ENCODE peak calls at places on chromosome 3, in five cellular contexts. T is suprapubic skin, U is cardiac muscle cell, H is GM23248, S is left ventricle myocardium inferior. X is an unnamed sample.

GRCh38 chr3:174466471-174467054 is 392.6 kb upstream of the NAALADL2 start:
- DNase-seq in T (no peak), U (no peak), H (no peak), S (no peak), X (no peak)

GRCh38 chr3:28328188-28329151 is 20.1 kb upstream of the ZCWPW2 start:
- DNase-seq in T (no peak), U (peak), H (peak), S (no peak), X (no peak)

GRCh38 chr3:10678796-10679376 is 137.1 kb upstream of the SLC6A11 start:
- DNase-seq in T (no peak), U (no peak), H (no peak), S (no peak), X (no peak)

GRCh38 chr3:48057521-48057920 is 41.3 kb upstream of the MAP4 start:
- DNase-seq in T (no peak), U (no peak), H (peak), S (no peak), X (no peak)

GRCh38 chr3:52053307-52054304 is 2.8 kb downstream of the DUSP7 start:
- DNase-seq in T (peak), U (no peak), H (peak), S (no peak), X (peak)

GRCh38 chr3:134060561-134061385 is 31.0 kb upstream of the SLCO2A1 start:
- DNase-seq in T (peak), U (no peak), H (no peak), S (no peak), X (no peak)

GRCh38 chr3:128052831-128053419 is 688 bp downstream of the SEC61A1 start:
- DNase-seq in T (no peak), U (peak), H (peak), S (no peak), X (no peak)

GRCh38 chr3:183114374-183114773 is 15.1 kb upstream of the MCCC1 start:
- DNase-seq in T (no peak), U (no peak), H (no peak), S (no peak), X (no peak)

GRCh38 chr3:191985691-191986090 is 524.7 kb downstream of the PYDC2 start:
- DNase-seq in T (no peak), U (no peak), H (no peak), S (no peak), X (no peak)

GRCh38 chr3:128133273-128133883 is 9.8 kb upstream of the RUVBL1 start:
- DNase-seq in T (no peak), U (no peak), H (peak), S (no peak), X (peak)

GRCh38 chr3:129656659-129657247 is 50.3 kb upstream of the PLXND1 start:
- DNase-seq in T (no peak), U (no peak), H (no peak), S (no peak), X (no peak)

GRCh38 chr3:25537476-25537875 is 109.4 kb downstream of the RARB start:
- DNase-seq in T (no peak), U (no peak), H (no peak), S (no peak), X (no peak)

GRCh38 chr3:14535616-14536015 is 4.5 kb downstream of the GRIP2 start:
- DNase-seq in T (no peak), U (no peak), H (no peak), S (no peak), X (no peak)

GRCh38 chr3:127865941-127866340 is 43.6 kb upstream of the MGLL start:
- DNase-seq in T (no peak), U (no peak), H (peak), S (no peak), X (no peak)

GRCh38 chr3:129627350-129628168 is 21.1 kb upstream of the PLXND1 start:
- DNase-seq in T (peak), U (peak), H (peak), S (peak), X (peak)

GRCh38 chr3:42010530-42010929 is 48.6 kb upstream of the ULK4 start:
- DNase-seq in T (no peak), U (no peak), H (no peak), S (no peak), X (no peak)

GRCh38 chr3:193586526-193586925 is 6.5 kb upstream of the OPA1 start:
- DNase-seq in T (no peak), U (no peak), H (no peak), S (no peak), X (no peak)

GRCh38 chr3:100900671-100901070 is 92.5 kb downstream of the ABI3BP start:
- DNase-seq in T (no peak), U (no peak), H (peak), S (no peak), X (no peak)

GRCh38 chr3:107130089-107130700 is 247.0 kb upstream of the CCDC54 start:
- DNase-seq in T (no peak), U (no peak), H (no peak), S (no peak), X (no peak)

GRCh38 chr3:150504473-150504872 is 41.8 kb downstream of the SERP1 start:
- DNase-seq in T (no peak), U (no peak), H (no peak), S (no peak), X (no peak)

GRCh38 chr3:32106929-32107362 is 526 bp downstream of the GPD1L start:
- DNase-seq in T (no peak), U (no peak), H (peak), S (peak), X (no peak)

GRCh38 chr3:161503271-161503670 is 6.7 kb downstream of the OTOL1 start:
- DNase-seq in T (no peak), U (no peak), H (no peak), S (no peak), X (no peak)

GRCh38 chr3:41234823-41235722 is 35.8 kb downstream of the CTNNB1 start:
- DNase-seq in T (no peak), U (no peak), H (peak), S (no peak), X (no peak)

GRCh38 chr3:174125267-174125844 is 727.8 kb downstream of the NLGN1 start:
- DNase-seq in T (no peak), U (peak), H (peak), S (no peak), X (no peak)

GRCh38 chr3:3800685-3801509 is 1.7 kb downstream of the LRRN1 start:
- DNase-seq in T (peak), U (peak), H (peak), S (peak), X (no peak)

GRCh38 chr3:63441262-63441661 is 163.2 kb downstream of the SYNPR start:
- DNase-seq in T (no peak), U (no peak), H (no peak), S (no peak), X (no peak)

GRCh38 chr3:27216295-27216694 is 152.9 kb downstream of the NEK10 start:
- DNase-seq in T (no peak), U (no peak), H (no peak), S (no peak), X (no peak)

GRCh38 chr3:31981206-31982181 is at the start of the genes OSBPL10 and ZNF860:
- DNase-seq in T (peak), U (peak), H (peak), S (peak), X (peak)

GRCh38 chr3:135077186-135077585 is 282.1 kb downstream of the EPHB1 start:
- DNase-seq in T (no peak), U (no peak), H (no peak), S (no peak), X (no peak)

GRCh38 chr3:133573629-133574194 is at the start of gene CDV3:
- DNase-seq in T (peak), U (peak), H (no peak), S (no peak), X (no peak)

DNA sequence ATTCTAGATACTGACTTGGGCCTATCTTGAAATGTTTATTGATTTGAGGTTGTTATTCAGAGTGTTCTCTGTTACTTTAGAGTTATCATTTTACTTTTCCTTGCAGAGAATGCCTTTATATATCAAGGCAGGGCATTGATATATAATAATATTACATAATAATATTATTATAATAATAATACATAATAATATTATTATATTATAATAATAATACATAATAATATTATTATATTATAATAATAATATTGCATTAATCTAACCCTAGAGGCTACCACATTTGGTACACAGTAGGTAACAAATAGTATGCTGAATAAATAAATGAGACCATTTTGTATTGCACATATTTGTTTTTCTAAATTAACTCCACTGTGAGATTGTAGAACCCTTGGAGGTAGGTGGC is 216.3 kb downstream of the EFHB start:
- DNase-seq in T (no peak), U (no peak), H (no peak), S (no peak), X (no peak)
- H3K27ac ChIP-seq in T (no peak), U (no peak), H (no peak), S (no peak), X (no peak)

DNA sequence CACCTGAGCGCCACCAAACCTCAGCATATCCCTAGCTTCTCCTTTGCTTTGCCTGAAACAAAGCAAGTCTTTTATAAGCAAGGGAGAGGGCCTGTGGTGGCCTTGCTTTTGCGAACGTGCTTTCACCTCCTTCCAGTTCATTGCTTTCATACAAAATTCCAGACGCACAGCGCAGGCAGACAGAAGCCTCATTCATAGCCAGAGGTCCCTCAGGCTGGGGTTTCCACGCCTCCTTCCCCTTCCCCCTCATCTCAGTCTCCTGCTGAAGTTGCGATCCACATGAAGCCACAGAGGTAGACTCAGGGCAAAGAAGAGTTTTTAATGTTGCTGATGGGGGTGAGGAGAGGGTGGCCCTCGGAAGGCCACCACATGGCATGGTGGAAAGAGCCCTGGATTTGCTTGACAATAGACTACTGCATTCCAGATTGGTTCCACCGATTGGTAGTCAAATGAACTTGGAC is 59.4 kb upstream of the FLNB start:
- DNase-seq in T (no peak), U (no peak), H (no peak), S (no peak), X (no peak)
- H3K27ac ChIP-seq in T (peak), U (no peak), H (no peak), S (peak), X (no peak)

GRCh38 chr3:136606990-136607389 is 145.2 kb downstream of the STAG1 start:
- DNase-seq in T (no peak), U (no peak), H (no peak), S (no peak), X (no peak)

GRCh38 chr3:136617123-136617700 is 135.0 kb downstream of the STAG1 start:
- DNase-seq in T (no peak), U (no peak), H (no peak), S (no peak), X (no peak)

DNA sequence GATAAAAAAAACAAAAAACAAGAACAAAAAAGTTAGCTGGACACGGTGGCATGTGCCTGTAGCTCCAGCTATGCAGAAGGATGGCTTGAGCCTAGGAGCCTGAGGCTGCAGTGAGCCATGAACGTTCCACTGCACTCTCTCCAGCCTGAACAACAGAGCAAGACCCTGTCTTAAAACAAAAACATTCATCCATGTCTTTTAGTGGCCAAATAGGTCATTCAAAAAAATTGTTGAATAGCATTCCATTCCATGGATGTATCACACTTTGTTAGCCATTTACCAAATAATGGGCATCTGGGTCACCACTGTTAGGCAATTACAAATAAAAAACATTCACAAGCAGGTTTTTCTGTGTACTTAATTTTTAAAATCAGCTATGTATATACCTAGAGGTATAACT is 139.7 kb downstream of the STAG1 start:
- DNase-seq in T (no peak), U (no peak), H (peak), S (no peak), X (no peak)
- H3K27ac ChIP-seq in T (no peak), U (no peak), H (no peak), S (no peak), X (no peak)

DNA sequence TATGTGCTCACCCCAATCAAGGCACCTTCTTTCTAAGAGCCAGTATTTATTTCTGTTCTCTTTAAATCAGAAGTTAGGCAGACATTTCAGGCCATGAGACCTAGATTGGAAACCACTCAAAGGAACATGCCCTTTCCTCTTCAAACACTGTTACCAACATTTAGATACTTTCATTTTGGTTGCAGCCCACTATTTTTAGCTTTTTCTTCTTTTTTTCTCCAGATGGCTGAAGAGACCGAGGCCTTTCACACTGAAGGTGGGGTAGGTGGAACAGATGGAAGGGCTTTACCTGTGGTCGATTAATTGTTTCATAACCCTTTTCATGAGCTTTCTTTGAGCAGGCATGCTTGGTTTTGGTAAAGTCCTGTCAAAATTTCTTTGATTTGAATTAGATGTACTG is 10.9 kb upstream of the LZTFL1 start:
- DNase-seq in T (no peak), U (no peak), H (no peak), S (no peak), X (no peak)
- H3K27ac ChIP-seq in T (no peak), U (no peak), H (no peak), S (no peak), X (no peak)

GRCh38 chr3:98962189-98962930 is 60.9 kb upstream of the DCBLD2 start:
- DNase-seq in T (no peak), U (no peak), H (peak), S (no peak), X (peak)
- H3K27ac ChIP-seq in T (no peak), U (no peak), H (peak), S (no peak), X (peak)

X was measured in epithelial cell of prostate.